ENCODE peak calls at places on chromosomes 6 and 20, in six cellular contexts. One of them, this sample, is unnamed.

GRCh38 chr6:170147832-170148708 is 142.8 kb downstream of the DLL1 start:
- DNase-seq in coronary artery: no peak
- DNase-seq in GM20000: peak; percentile 63
- DNase-seq in iris pigment epithelial cell: no peak
- DNase-seq in NB4: peak; percentile 88
- DNase-seq in fibroblast of mammary gland: no peak
- DNase-seq in this sample: no peak

GRCh38 chr6:109790131-109790530 is 99.0 kb downstream of the FIG4 start:
- DNase-seq in coronary artery: no peak
- DNase-seq in GM20000: no peak
- DNase-seq in iris pigment epithelial cell: peak; percentile 62
- DNase-seq in NB4: no peak
- DNase-seq in fibroblast of mammary gland: peak; percentile 60
- DNase-seq in this sample: no peak

GRCh38 chr20:19828233-19828632 is 70.2 kb downstream of the RIN2 start:
- DNase-seq in coronary artery: no peak
- DNase-seq in GM20000: peak; percentile 64
- DNase-seq in iris pigment epithelial cell: peak; percentile 83
- DNase-seq in NB4: peak; percentile 65
- DNase-seq in fibroblast of mammary gland: peak; percentile 35
- DNase-seq in this sample: peak; percentile 68

GRCh38 chr20:37992802-37993538 is 40.3 kb downstream of the TTI1 start:
- DNase-seq in coronary artery: no peak
- DNase-seq in GM20000: peak; percentile 71
- DNase-seq in iris pigment epithelial cell: peak; percentile 95
- DNase-seq in NB4: peak; percentile 89
- DNase-seq in fibroblast of mammary gland: peak; percentile 86
- DNase-seq in this sample: no peak

GRCh38 chr6:100281471-100281878 is 183.2 kb downstream of the SIM1 start:
- DNase-seq in coronary artery: no peak
- DNase-seq in GM20000: no peak
- DNase-seq in iris pigment epithelial cell: no peak
- DNase-seq in NB4: no peak
- DNase-seq in fibroblast of mammary gland: no peak
- DNase-seq in this sample: no peak

GRCh38 chr6:126955621-126956020 is 162.8 kb upstream of the RSPO3 start:
- DNase-seq in coronary artery: no peak
- DNase-seq in GM20000: no peak
- DNase-seq in iris pigment epithelial cell: no peak
- DNase-seq in NB4: no peak
- DNase-seq in fibroblast of mammary gland: no peak
- DNase-seq in this sample: no peak

GRCh38 chr20:32134026-32134425 is 24.5 kb downstream of the TM9SF4 start:
- DNase-seq in coronary artery: no peak
- DNase-seq in GM20000: no peak
- DNase-seq in iris pigment epithelial cell: no peak
- DNase-seq in NB4: no peak
- DNase-seq in fibroblast of mammary gland: no peak
- DNase-seq in this sample: no peak

GRCh38 chr6:30720738-30721197 is 616 bp downstream of the TUBB start:
- DNase-seq in coronary artery: peak; percentile 85
- DNase-seq in GM20000: peak; percentile 63
- DNase-seq in iris pigment epithelial cell: peak; percentile 38
- DNase-seq in NB4: peak; percentile 90
- DNase-seq in fibroblast of mammary gland: peak; percentile 45
- DNase-seq in this sample: no peak

GRCh38 chr6:30691208-30691872 is 556 bp upstream of the NRM start:
- DNase-seq in coronary artery: no peak
- DNase-seq in GM20000: no peak
- DNase-seq in iris pigment epithelial cell: no peak
- DNase-seq in NB4: no peak
- DNase-seq in fibroblast of mammary gland: no peak
- DNase-seq in this sample: no peak

GRCh38 chr6:28090902-28091586 is 10.7 kb downstream of the ZNF165 start:
- DNase-seq in coronary artery: no peak
- DNase-seq in GM20000: no peak
- DNase-seq in iris pigment epithelial cell: no peak
- DNase-seq in NB4: no peak
- DNase-seq in fibroblast of mammary gland: peak; percentile 5
- DNase-seq in this sample: no peak

GRCh38 chr6:156890627-156891300 is 113.6 kb downstream of the ARID1B start:
- DNase-seq in coronary artery: no peak
- DNase-seq in GM20000: no peak
- DNase-seq in iris pigment epithelial cell: peak; percentile 42
- DNase-seq in NB4: no peak
- DNase-seq in fibroblast of mammary gland: peak; percentile 36
- DNase-seq in this sample: no peak

GRCh38 chr20:51082988-51083387 is 60.1 kb upstream of the KCNG1 start:
- DNase-seq in coronary artery: no peak
- DNase-seq in GM20000: no peak
- DNase-seq in iris pigment epithelial cell: no peak
- DNase-seq in NB4: no peak
- DNase-seq in fibroblast of mammary gland: no peak
- DNase-seq in this sample: no peak

GRCh38 chr6:148471624-148472494 is 129.2 kb downstream of the SASH1 start:
- DNase-seq in coronary artery: no peak
- DNase-seq in GM20000: no peak
- DNase-seq in iris pigment epithelial cell: peak; percentile 74
- DNase-seq in NB4: no peak
- DNase-seq in fibroblast of mammary gland: no peak
- DNase-seq in this sample: no peak

GRCh38 chr6:11188161-11188915 is 44.1 kb downstream of the NEDD9 start:
- DNase-seq in coronary artery: no peak
- DNase-seq in GM20000: no peak
- DNase-seq in iris pigment epithelial cell: peak; percentile 56
- DNase-seq in NB4: no peak
- DNase-seq in fibroblast of mammary gland: peak; percentile 33
- DNase-seq in this sample: no peak

GRCh38 chr20:12660918-12661317 is 347.9 kb upstream of the SPTLC3 start:
- DNase-seq in coronary artery: no peak
- DNase-seq in GM20000: no peak
- DNase-seq in iris pigment epithelial cell: no peak
- DNase-seq in NB4: peak; percentile 36
- DNase-seq in fibroblast of mammary gland: no peak
- DNase-seq in this sample: no peak

GRCh38 chr20:22442318-22442717 is 142.1 kb downstream of the FOXA2 start:
- DNase-seq in coronary artery: no peak
- DNase-seq in GM20000: no peak
- DNase-seq in iris pigment epithelial cell: no peak
- DNase-seq in NB4: no peak
- DNase-seq in fibroblast of mammary gland: no peak
- DNase-seq in this sample: no peak

GRCh38 chr20:52104546-52105044 is 87.0 kb downstream of the ZFP64 start:
- DNase-seq in coronary artery: no peak
- DNase-seq in GM20000: peak; percentile 50
- DNase-seq in iris pigment epithelial cell: peak; percentile 32
- DNase-seq in NB4: no peak
- DNase-seq in fibroblast of mammary gland: peak; percentile 18
- DNase-seq in this sample: no peak

GRCh38 chr20:11030351-11030750 is 356.6 kb upstream of the JAG1 start:
- DNase-seq in coronary artery: no peak
- DNase-seq in GM20000: no peak
- DNase-seq in iris pigment epithelial cell: no peak
- DNase-seq in NB4: no peak
- DNase-seq in fibroblast of mammary gland: no peak
- DNase-seq in this sample: no peak

GRCh38 chr6:122730775-122731386 is 48.6 kb upstream of the FABP7 start:
- DNase-seq in coronary artery: no peak
- DNase-seq in GM20000: peak; percentile 12
- DNase-seq in iris pigment epithelial cell: peak; percentile 40
- DNase-seq in NB4: peak; percentile 53
- DNase-seq in fibroblast of mammary gland: peak; percentile 54
- DNase-seq in this sample: no peak

GRCh38 chr6:75368151-75368779 is 83.7 kb upstream of the TMEM30A start:
- DNase-seq in coronary artery: no peak
- DNase-seq in GM20000: peak; percentile 15
- DNase-seq in iris pigment epithelial cell: no peak
- DNase-seq in NB4: peak; percentile 5
- DNase-seq in fibroblast of mammary gland: peak; percentile 23
- DNase-seq in this sample: no peak

GRCh38 chr6:89580997-89581666 is 57.4 kb downstream of the LYRM2 start:
- DNase-seq in coronary artery: no peak
- DNase-seq in GM20000: no peak
- DNase-seq in iris pigment epithelial cell: no peak
- DNase-seq in NB4: no peak
- DNase-seq in fibroblast of mammary gland: no peak
- DNase-seq in this sample: no peak

GRCh38 chr6:135185483-135185882 is 4.4 kb downstream of the MYB start:
- DNase-seq in coronary artery: no peak
- DNase-seq in GM20000: no peak
- DNase-seq in iris pigment epithelial cell: no peak
- DNase-seq in NB4: peak; percentile 65
- DNase-seq in fibroblast of mammary gland: no peak
- DNase-seq in this sample: no peak

GRCh38 chr20:48722002-48722731 is 105.6 kb downstream of the PREX1 start:
- DNase-seq in coronary artery: peak; percentile 84
- DNase-seq in GM20000: peak; percentile 35
- DNase-seq in iris pigment epithelial cell: peak; percentile 70
- DNase-seq in NB4: peak; percentile 93
- DNase-seq in fibroblast of mammary gland: no peak
- DNase-seq in this sample: no peak

GRCh38 chr6:101259446-101259845 is 134.1 kb upstream of the GRIK2 start:
- DNase-seq in coronary artery: no peak
- DNase-seq in GM20000: no peak
- DNase-seq in iris pigment epithelial cell: no peak
- DNase-seq in NB4: no peak
- DNase-seq in fibroblast of mammary gland: peak; percentile 2
- DNase-seq in this sample: no peak

GRCh38 chr6:144410059-144410458 is 124.9 kb downstream of the UTRN start:
- DNase-seq in coronary artery: no peak
- DNase-seq in GM20000: no peak
- DNase-seq in iris pigment epithelial cell: no peak
- DNase-seq in NB4: no peak
- DNase-seq in fibroblast of mammary gland: no peak
- DNase-seq in this sample: no peak

This sample was measured in GM12878.